ENCODE peak calls at places on chromosomes 7 and 10, in six cellular contexts. R is Peyer's patch; U is activated CD8-positive, alpha-beta memory T cell treated with anti-CD3 and anti-CD28 coated beads for 24 hours; N is naive thymus-derived CD4-positive, alpha-beta T cell; D is activated T-helper 1 cell treated with Interleukin-2 at 50 U/mL for 16 hours; C is K562. T is an unnamed sample.

GRCh38 chr10:114408112-114408967 is 4.0 kb upstream of the AFAP1L2 start:
- DNase-seq in R (no peak), U (no peak), N (no peak), D (no peak), C (no peak), T (peak)

GRCh38 chr7:116139807-116140206 is 70.5 kb upstream of the TES start:
- DNase-seq in R (no peak), U (no peak), N (no peak), D (no peak), C (no peak), T (no peak)

GRCh38 chr7:119937745-119938144 is 335.2 kb upstream of the KCND2 start:
- DNase-seq in R (no peak), U (no peak), N (no peak), D (no peak), C (no peak), T (no peak)

GRCh38 chr7:5694221-5694754 is 87.2 kb downstream of the RNF216 start:
- DNase-seq in R (no peak), U (no peak), N (peak), D (no peak), C (no peak), T (peak)

GRCh38 chr10:110617455-110618162 is 26.5 kb upstream of the RBM20 start:
- DNase-seq in R (no peak), U (peak), N (no peak), D (no peak), C (no peak), T (no peak)

GRCh38 chr10:110841767-110842267 is 29.9 kb upstream of the PDCD4 start:
- DNase-seq in R (peak), U (no peak), N (no peak), D (no peak), C (no peak), T (peak)

GRCh38 chr10:8305871-8306652 is 251.6 kb downstream of the GATA3 start:
- DNase-seq in R (no peak), U (no peak), N (no peak), D (no peak), C (no peak), T (no peak)

GRCh38 chr7:112286294-112287086 is 80.0 kb downstream of the ZNF277 start:
- DNase-seq in R (no peak), U (no peak), N (no peak), D (no peak), C (no peak), T (peak)

GRCh38 chr10:103859161-103860141 is 4.1 kb upstream of the SH3PXD2A start:
- DNase-seq in R (no peak), U (peak), N (peak), D (peak), C (peak), T (peak)

GRCh38 chr10:44926771-44927751 is 15.9 kb downstream of the TMEM72 start:
- DNase-seq in R (no peak), U (peak), N (no peak), D (no peak), C (no peak), T (no peak)

GRCh38 chr7:156307193-156307592 is 333.4 kb upstream of the RNF32 start:
- DNase-seq in R (no peak), U (no peak), N (no peak), D (no peak), C (no peak), T (no peak)

GRCh38 chr7:93948106-93948505 is 26.6 kb downstream of the GNG11 start:
- DNase-seq in R (no peak), U (no peak), N (no peak), D (no peak), C (no peak), T (no peak)

GRCh38 chr7:81857385-81857784 is 87.5 kb upstream of the HGF start:
- DNase-seq in R (no peak), U (no peak), N (no peak), D (no peak), C (no peak), T (no peak)

GRCh38 chr7:105102557-105103352 is 88.8 kb downstream of the KMT2E start:
- DNase-seq in R (no peak), U (no peak), N (no peak), D (no peak), C (no peak), T (no peak)

GRCh38 chr7:84271550-84271949 is 77.0 kb upstream of the SEMA3A start:
- DNase-seq in R (no peak), U (no peak), N (no peak), D (no peak), C (no peak), T (no peak)

GRCh38 chr7:121494531-121494930 is 98.4 kb upstream of the FAM3C start:
- DNase-seq in R (no peak), U (no peak), N (no peak), D (no peak), C (no peak), T (no peak)

T was measured in GM12865.